ENCODE peak calls at places on chromosomes 16 and 17, in nine cellular contexts. M is fibroblast of the aortic adventitia; X is fibroblast of lung; Q is heart left ventricle; R is stomach; C is CD4-positive, alpha-beta T cell; W is foreskin fibroblast; L is neural crest cell; S is MM.1S. A is an unnamed sample.

GRCh38 chr17:45294506-45294905 is 22.3 kb downstream of the MAP3K14 start:
- DNase-seq in M (peak; percentile 97), X (peak; percentile 89), Q (peak; percentile 57), R (peak; percentile 80), C (no peak), W (peak; percentile 75), L (no peak), S (no peak), A (peak; percentile 62)

GRCh38 chr17:43013296-43013695 is 6.7 kb downstream of the IFI35 start:
- DNase-seq in M (no peak), X (no peak), Q (no peak), R (no peak), C (no peak), W (no peak), L (no peak), S (no peak), A (no peak)

GRCh38 chr17:64032081-64032480 is 11.6 kb upstream of the ICAM2 start:
- DNase-seq in M (no peak), X (no peak), Q (no peak), R (no peak), C (no peak), W (peak; percentile 24), L (no peak), S (no peak), A (no peak)

GRCh38 chr16:63458842-63459241 is 1422.6 kb upstream of the CDH8 start:
- DNase-seq in M (no peak), X (no peak), Q (no peak), R (no peak), C (no peak), W (no peak), L (no peak), S (no peak), A (no peak)

GRCh38 chr16:54829691-54830090 is 101.0 kb upstream of the IRX5 start:
- DNase-seq in M (no peak), X (no peak), Q (no peak), R (no peak), C (no peak), W (no peak), L (no peak), S (no peak), A (no peak)

GRCh38 chr16:85004587-85005205 is 6.6 kb downstream of the ZDHHC7 start:
- DNase-seq in M (peak; percentile 92), X (peak; percentile 90), Q (no peak), R (peak; percentile 56), C (no peak), W (peak; percentile 82), L (no peak), S (no peak), A (peak; percentile 56)

GRCh38 chr17:50631195-50631907 is 3.3 kb upstream of the ABCC3 start:
- DNase-seq in M (peak; percentile 22), X (no peak), Q (no peak), R (no peak), C (no peak), W (no peak), L (no peak), S (no peak), A (no peak)

GRCh38 chr16:28910046-28911031 is 14.7 kb downstream of the RABEP2 start:
- DNase-seq in M (no peak), X (no peak), Q (no peak), R (no peak), C (no peak), W (no peak), L (no peak), S (no peak), A (peak; percentile 12)

GRCh38 chr17:7631398-7632380 is 1.8 kb downstream of the SHBG start:
- DNase-seq in M (no peak), X (no peak), Q (no peak), R (no peak), C (no peak), W (no peak), L (no peak), S (no peak), A (no peak)

GRCh38 chr17:79006001-79006400 is 3.6 kb downstream of the CANT1 start:
- DNase-seq in M (no peak), X (no peak), Q (no peak), R (no peak), C (no peak), W (no peak), L (no peak), S (no peak), A (no peak)

GRCh38 chr16:72554935-72555334 is 383.0 kb upstream of the PMFBP1 start:
- DNase-seq in M (no peak), X (no peak), Q (no peak), R (no peak), C (no peak), W (no peak), L (no peak), S (no peak), A (peak; percentile 47)

GRCh38 chr17:32496348-32497078 is 9.7 kb downstream of the CDK5R1 start:
- DNase-seq in M (peak; percentile 55), X (peak; percentile 68), Q (no peak), R (no peak), C (no peak), W (peak; percentile 46), L (no peak), S (no peak), A (peak; percentile 77)

DNA sequence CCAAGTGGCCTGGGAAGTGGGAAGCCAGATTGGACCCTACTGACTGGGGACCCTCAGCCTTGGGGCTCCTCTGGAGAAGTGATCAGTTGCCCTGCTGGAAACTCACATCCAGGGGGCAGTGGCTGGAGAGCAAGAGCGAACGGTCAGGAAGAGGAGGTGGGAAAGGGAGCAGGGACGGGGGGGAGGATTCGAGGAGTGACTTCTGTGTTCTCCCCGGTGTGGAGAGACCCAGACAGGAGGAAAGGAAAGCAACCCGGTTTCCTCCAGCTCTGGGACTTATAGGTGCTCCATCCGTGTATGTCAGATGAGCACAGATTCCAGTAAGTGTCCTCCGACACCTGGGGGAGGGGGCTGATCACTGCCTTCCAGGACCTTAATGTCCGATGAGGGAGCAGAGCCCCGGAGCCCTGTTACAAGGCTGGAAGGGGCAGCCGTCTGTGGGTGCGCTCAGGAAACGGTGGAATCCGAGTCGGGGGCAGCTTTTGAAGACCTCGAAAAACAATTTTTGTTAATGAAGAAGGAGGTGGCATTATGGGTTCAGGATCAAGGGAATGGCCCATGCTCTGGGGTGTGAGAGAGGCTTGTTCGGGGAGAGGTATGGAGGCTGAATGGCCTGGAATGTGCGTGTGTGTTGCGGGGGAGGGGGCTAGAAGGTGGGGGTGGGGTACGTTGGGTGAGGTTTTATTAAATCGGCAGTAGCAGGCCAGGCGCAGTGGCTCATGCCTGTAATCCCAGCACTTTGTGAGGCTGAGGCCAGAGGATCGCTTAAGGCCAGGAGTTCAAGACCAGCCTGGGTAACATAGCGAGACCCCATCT is 34.8 kb upstream of the NDRG4 start:
- DNase-seq in M (no peak), X (no peak), Q (no peak), R (no peak), C (no peak), W (no peak), L (peak; percentile 25), S (no peak), A (no peak)
- TF ChIP-seq CTCF in M (peak; percentile 31), X (no peak), Q (no peak), R (no peak), C (no peak), W (no peak), L (peak; percentile 32), S (no peak), A (no peak)

DNA sequence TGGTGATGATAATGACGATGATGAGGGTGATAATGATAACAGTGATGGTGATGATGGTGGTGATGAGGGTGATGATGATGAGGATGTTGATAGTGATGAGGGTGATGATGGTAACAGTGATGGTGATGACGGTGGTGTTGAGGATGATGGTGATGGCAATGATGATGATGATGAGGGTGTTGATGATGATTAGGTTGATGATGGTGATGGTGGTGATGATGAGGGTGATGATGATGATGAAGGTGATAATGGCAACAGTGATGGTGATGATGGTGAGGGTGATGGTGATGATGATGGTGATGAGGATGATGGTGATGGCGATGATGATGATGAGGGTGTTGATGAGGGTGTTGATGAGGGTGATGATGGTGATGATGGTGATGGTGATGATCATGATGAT is 93.8 kb upstream of the ZNF469 start:
- DNase-seq in M (no peak), X (no peak), Q (no peak), R (no peak), C (no peak), W (no peak), L (no peak), S (no peak), A (no peak)
- TF ChIP-seq CTCF in M (no peak), X (no peak), Q (no peak), R (no peak), C (no peak), W (no peak), L (no peak), S (no peak), A (no peak)

DNA sequence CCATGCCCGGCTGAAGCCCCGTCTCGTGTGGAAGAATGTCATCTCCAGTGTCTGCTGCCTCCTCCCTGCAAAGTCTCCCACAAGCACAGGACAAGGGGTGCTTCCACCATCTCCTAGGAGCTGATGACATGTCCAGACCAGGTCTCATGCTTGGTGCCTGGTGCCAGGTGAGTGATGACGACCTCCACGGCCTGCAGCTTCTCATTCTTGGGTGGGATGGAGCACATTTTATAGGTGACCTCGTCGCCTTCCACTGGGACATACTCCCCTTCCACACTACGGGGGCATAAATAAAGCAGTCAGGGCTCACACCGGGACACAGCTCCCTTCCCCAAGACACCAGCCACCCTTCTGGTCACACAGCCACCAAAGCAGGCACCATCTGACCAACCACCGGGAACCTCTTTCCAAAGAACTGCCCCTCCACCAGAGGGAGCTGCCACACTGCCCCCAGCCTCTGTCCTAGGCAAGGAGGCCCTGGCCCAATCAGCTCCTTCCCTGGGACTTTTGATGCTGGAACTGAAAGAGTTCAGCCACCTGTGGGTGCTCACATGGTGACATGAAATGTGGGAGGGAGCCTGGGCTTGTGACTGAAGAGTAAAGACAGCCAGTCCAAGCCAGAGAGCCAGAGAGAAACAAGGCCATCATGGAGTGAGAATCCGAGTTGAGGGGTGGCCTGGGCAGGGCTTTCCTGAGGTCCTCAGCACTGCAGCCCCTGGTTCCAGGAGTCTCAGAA is 13.6 kb downstream of the CARHSP1 start:
- DNase-seq in M (no peak), X (no peak), Q (no peak), R (no peak), C (no peak), W (no peak), L (no peak), S (peak; percentile 14), A (no peak)
- TF ChIP-seq CTCF in M (peak; percentile 4), X (peak; percentile 23), Q (no peak), R (no peak), C (no peak), W (no peak), L (peak; percentile 34), S (peak; percentile 31), A (peak; percentile 23)

DNA sequence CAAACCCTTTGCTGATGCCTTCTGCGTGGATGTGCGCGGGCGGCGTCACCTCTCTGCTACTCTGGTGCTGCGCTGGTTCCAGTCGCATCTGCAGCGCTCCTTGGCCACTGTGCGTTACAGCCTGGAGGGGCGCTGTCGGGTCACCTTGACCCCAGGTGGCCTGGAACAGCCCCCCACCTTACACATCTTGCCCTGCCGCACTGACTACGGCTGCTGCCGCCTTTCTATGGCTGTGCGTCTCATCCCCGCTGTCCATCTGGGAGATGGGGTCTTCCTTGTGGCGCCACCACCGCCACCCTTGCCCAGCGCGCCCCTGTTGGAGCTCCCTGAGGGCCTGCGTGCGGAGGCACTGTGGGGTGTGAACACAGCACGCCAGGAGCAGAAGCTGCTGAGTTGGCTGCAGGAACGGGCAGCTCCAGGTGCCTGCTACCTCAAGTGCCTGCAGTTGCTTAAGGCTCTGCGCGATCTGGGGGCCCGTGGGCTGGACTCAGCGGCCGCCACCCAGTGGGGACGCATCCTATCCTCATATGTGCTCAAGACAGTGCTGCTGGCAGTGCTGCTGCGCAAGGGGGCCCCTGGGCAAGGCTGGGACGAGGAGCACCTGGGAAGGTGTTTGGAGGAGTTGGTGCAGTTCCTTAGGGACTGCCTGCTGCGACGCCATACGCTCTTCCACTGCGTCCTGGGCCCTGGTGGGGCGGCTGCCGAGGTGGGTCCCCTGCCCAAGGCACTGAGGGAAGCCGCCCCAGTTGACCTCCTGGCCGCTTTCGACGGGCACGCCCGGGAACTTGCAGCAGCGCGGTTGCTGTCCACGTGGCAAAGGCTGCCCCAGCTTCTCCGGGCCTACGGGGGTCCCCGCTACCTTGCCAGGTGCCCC is 1.6 kb downstream of the ITPRIPL2 start:
- DNase-seq in M (no peak), X (no peak), Q (no peak), R (no peak), C (no peak), W (no peak), L (no peak), S (no peak), A (no peak)
- TF ChIP-seq CTCF in M (peak; percentile 33), X (peak; percentile 22), Q (peak; percentile 14), R (no peak), C (no peak), W (no peak), L (no peak), S (no peak), A (no peak)